ENCODE peak calls at places on chromosomes 7 and 10, in five cellular contexts. One of them, this sample, is unnamed.

GRCh38 chr10:73717564-73717963 is 19.7 kb upstream of the AGAP5 start:
- DNase-seq in GM10248: peak
- DNase-seq in kidney tubule cell: no peak
- DNase-seq in left ventricle myocardium inferior: no peak
- DNase-seq in ACHN: no peak
- DNase-seq in this sample: no peak

GRCh38 chr10:70169661-70170364 is 501 bp downstream of the SAR1A start:
- DNase-seq in ACHN: peak
- DNase-seq in GM10248: no peak
- DNase-seq in kidney tubule cell: no peak
- DNase-seq in left ventricle myocardium inferior: no peak
- DNase-seq in this sample: no peak

GRCh38 chr7:14380881-14381280 is 391.4 kb upstream of the ETV1 start:
- DNase-seq in kidney tubule cell: no peak
- DNase-seq in ACHN: no peak
- DNase-seq in GM10248: no peak
- DNase-seq in left ventricle myocardium inferior: no peak
- DNase-seq in this sample: no peak

GRCh38 chr7:21758286-21758685 is 187.4 kb downstream of the CDCA7L start:
- DNase-seq in kidney tubule cell: no peak
- DNase-seq in GM10248: no peak
- DNase-seq in left ventricle myocardium inferior: no peak
- DNase-seq in ACHN: no peak
- DNase-seq in this sample: no peak

GRCh38 chr10:29865700-29866355 is 193.6 kb downstream of the JCAD start:
- DNase-seq in GM10248: no peak
- DNase-seq in ACHN: no peak
- DNase-seq in left ventricle myocardium inferior: no peak
- DNase-seq in kidney tubule cell: peak
- DNase-seq in this sample: no peak

GRCh38 chr10:77925795-77926565 is 575 bp downstream of the DLG5 start:
- DNase-seq in ACHN: peak
- DNase-seq in GM10248: peak
- DNase-seq in left ventricle myocardium inferior: peak
- DNase-seq in kidney tubule cell: peak
- DNase-seq in this sample: no peak

GRCh38 chr7:128993419-128993818 is 55.7 kb downstream of the IRF5 start:
- DNase-seq in kidney tubule cell: no peak
- DNase-seq in ACHN: no peak
- DNase-seq in GM10248: no peak
- DNase-seq in left ventricle myocardium inferior: no peak
- DNase-seq in this sample: no peak

GRCh38 chr7:114934074-114934473 is 12.2 kb downstream of the MDFIC start:
- DNase-seq in left ventricle myocardium inferior: no peak
- DNase-seq in kidney tubule cell: no peak
- DNase-seq in GM10248: no peak
- DNase-seq in ACHN: no peak
- DNase-seq in this sample: no peak

GRCh38 chr7:143355450-143356385 is 6.8 kb downstream of the FAM131B start:
- DNase-seq in GM10248: no peak
- DNase-seq in left ventricle myocardium inferior: no peak
- DNase-seq in ACHN: no peak
- DNase-seq in kidney tubule cell: no peak
- DNase-seq in this sample: no peak

GRCh38 chr10:100020161-100020882 is 10.6 kb upstream of the DNMBP start:
- DNase-seq in ACHN: peak
- DNase-seq in left ventricle myocardium inferior: no peak
- DNase-seq in kidney tubule cell: peak
- DNase-seq in GM10248: peak
- DNase-seq in this sample: no peak

GRCh38 chr7:139648941-139649425 is 125.5 kb downstream of the CLEC2L start:
- DNase-seq in kidney tubule cell: no peak
- DNase-seq in ACHN: no peak
- DNase-seq in GM10248: peak
- DNase-seq in left ventricle myocardium inferior: peak
- DNase-seq in this sample: no peak

GRCh38 chr7:157692156-157693011 is 355.6 kb downstream of the DNAJB6 start:
- DNase-seq in left ventricle myocardium inferior: no peak
- DNase-seq in GM10248: no peak
- DNase-seq in ACHN: no peak
- DNase-seq in kidney tubule cell: no peak
- DNase-seq in this sample: no peak

GRCh38 chr10:131269776-131270460 is 41.6 kb downstream of the TCERG1L start:
- DNase-seq in GM10248: no peak
- DNase-seq in left ventricle myocardium inferior: no peak
- DNase-seq in kidney tubule cell: no peak
- DNase-seq in ACHN: no peak
- DNase-seq in this sample: no peak

GRCh38 chr10:51188013-51188412 is 113.7 kb downstream of the PRKG1 start:
- DNase-seq in kidney tubule cell: no peak
- DNase-seq in left ventricle myocardium inferior: no peak
- DNase-seq in ACHN: no peak
- DNase-seq in GM10248: no peak
- DNase-seq in this sample: no peak